ENCODE peak calls at places on chromosomes 3 and 15, in five cellular contexts. I is ovary, A is gastrocnemius medialis, P is HCT116, R is heart left ventricle. U is an unnamed sample. For H3K4me1, the result is how much of the 10 kb centered on the place peaks cover.

GRCh38 chr15:43204016-43204901 is 16.6 kb downstream of the EPB42 start:
- DNase-seq in I (no peak), A (peak), P (peak), R (peak), U (peak)

GRCh38 chr15:38541046-38541445 is 23.6 kb downstream of the RASGRP1 start:
- DNase-seq in I (no peak), A (no peak), P (no peak), R (no peak), U (no peak)

GRCh38 chr3:47103619-47104018 is 60.3 kb downstream of the SETD2 start:
- DNase-seq in I (no peak), A (no peak), P (no peak), R (no peak), U (no peak)

GRCh38 chr15:29688981-29689723 is 133.1 kb downstream of the TJP1 start:
- DNase-seq in I (no peak), A (no peak), P (no peak), R (no peak), U (no peak)

GRCh38 chr15:70023064-70023768 is 74.5 kb downstream of the TLE3 start:
- DNase-seq in I (no peak), A (no peak), P (peak), R (no peak), U (peak)

GRCh38 chr3:65153850-65154512 is 466.2 kb upstream of the ADAMTS9 start:
- DNase-seq in I (no peak), A (no peak), P (no peak), R (no peak), U (no peak)

GRCh38 chr3:13077431-13078157 is 4.4 kb upstream of the IQSEC1 start:
- DNase-seq in I (no peak), A (peak), P (no peak), R (peak), U (peak)

GRCh38 chr15:52019394-52020252 is 604 bp downstream of the MAPK6 start:
- DNase-seq in I (peak), A (peak), P (no peak), R (peak), U (peak)

GRCh38 chr15:77025941-77026411 is 31.1 kb downstream of the PSTPIP1 start:
- DNase-seq in I (no peak), A (peak), P (no peak), R (no peak), U (peak)

GRCh38 chr3:172148269-172148668 is 108.9 kb downstream of the FNDC3B start:
- DNase-seq in I (no peak), A (no peak), P (no peak), R (no peak), U (no peak)

GRCh38 chr15:60804986-60805949 is 326.3 kb upstream of the ICE2 start:
- DNase-seq in I (no peak), A (peak), P (no peak), R (peak), U (peak)

GRCh38 chr3:186917660-186918312 is 12.5 kb upstream of the ST6GAL1 start:
- DNase-seq in I (no peak), A (no peak), P (no peak), R (no peak), U (no peak)

GRCh38 chr3:122104515-122105194 is 49.5 kb downstream of the CD86 start:
- DNase-seq in I (no peak), A (no peak), P (no peak), R (no peak), U (no peak)
- H3K4me1 ChIP-seq in I (under half), A (under half), P (under half), R (under half), U (under half)

DNA sequence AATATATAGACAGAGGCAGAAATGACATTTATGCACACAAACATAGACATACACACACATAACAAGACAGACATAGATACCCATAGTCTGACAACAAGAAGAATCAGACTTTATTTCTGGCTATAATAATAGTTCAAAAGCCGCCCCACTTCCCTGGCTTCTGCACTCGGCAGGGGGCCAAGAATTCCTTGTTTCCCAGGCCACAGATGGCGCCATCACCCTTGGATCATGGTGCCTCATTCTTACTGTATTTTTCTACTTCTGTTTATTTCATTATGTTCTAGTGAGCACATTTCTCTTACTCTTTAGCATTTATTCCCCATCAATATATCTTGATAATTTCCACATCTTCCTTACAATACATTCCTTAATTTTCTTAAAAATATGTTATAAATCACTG is 387.5 kb downstream of the NLGN1 start:
- DNase-seq in I (no peak), A (no peak), P (no peak), R (no peak), U (no peak)
- TF ChIP-seq CTCF in I (no peak), A (no peak), P (peak), R (no peak), U (no peak)

GRCh38 chr3:138947303-138948121 is 495 bp downstream of the FOXL2NB start:
- DNase-seq in I (no peak), A (no peak), P (no peak), R (no peak), U (no peak)
- TF ChIP-seq POLR2A in I (peak), A (no peak), P (no peak), R (no peak), U (no peak)

DNA sequence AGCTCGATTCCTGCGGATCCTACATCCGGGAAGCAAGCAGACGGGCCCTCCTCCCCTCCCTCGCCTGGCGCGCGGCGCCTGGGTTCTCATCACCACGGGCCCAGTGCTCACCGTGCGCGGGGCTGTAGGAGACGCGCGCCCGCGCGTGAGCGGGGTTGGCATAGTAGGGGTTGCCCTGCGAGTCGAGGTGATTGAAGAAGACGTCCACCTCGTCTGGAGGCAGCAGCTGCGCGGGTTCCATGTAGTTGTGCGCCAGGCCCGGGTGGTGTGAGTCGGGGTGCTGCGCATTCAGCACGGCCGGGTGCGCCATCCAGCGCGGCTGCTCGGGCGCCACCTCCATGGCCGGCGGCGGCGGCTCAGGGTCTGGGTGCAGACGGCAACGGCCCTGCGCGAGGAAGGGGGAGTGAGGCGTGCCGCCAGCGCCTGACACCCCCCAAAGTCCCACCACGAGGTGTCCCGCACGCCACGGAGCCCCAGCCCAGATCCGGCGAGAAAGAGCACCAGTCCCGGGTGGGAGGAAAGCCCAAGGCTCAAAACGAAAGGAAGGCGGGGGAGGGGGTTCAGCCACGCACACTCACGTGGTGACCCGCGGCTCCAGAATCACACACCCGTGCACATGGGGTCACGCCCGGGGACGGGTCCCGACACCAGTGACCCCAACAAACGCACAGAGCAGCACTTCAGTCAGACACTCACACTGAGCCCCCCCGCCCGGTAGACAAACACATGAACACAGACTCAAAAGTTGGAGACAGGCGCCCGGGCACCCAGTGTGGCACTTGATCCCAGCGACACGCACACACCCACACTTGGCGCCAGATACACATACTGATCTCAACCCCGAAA is 6.1 kb downstream of the GATA2 start:
- DNase-seq in I (no peak), A (no peak), P (no peak), R (peak), U (peak)
- H3K4me1 ChIP-seq in I (under half), A (under half), P (under half), R (half or more), U (half or more)

GRCh38 chr3:133486658-133487057 is 86.8 kb downstream of the BFSP2 start:
- DNase-seq in I (no peak), A (no peak), P (no peak), R (no peak), U (no peak)

GRCh38 chr3:133489466-133490085 is 83.9 kb upstream of the CDV3 start:
- DNase-seq in I (no peak), A (no peak), P (no peak), R (no peak), U (no peak)

GRCh38 chr3:133488785-133489367 is 84.6 kb upstream of the CDV3 start:
- DNase-seq in I (no peak), A (no peak), P (no peak), R (no peak), U (peak)

GRCh38 chr3:133487204-133487603 is 86.3 kb upstream of the CDV3 start:
- DNase-seq in I (no peak), A (no peak), P (no peak), R (no peak), U (no peak)

DNA sequence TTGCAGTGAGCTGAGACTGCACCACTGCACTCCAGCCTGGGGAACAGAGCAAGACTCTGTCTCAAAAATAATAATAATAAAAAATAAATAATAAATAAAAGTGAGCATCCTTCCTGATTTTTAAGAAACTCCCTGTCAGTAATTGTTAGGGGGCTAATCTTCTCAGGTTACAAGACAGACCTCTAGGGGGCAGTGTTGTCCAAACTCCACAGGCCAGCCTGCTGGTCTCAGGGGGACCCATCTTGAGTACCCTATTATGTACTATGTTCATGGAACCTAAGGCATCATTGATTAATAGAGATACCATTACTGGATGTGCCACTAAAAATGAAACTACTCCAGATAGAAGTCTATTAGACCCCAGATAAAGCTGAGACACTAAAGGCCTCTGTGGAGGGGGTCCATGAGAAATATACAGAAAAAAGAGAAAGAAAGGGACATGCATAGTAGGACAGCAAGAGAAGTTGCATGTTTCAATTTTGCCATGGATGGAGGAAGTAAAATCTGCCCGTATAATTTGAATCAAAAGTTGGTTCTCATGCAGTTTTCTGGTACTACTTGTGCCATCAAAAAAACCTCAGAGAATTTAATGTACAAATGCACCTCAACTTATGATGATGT is 85.5 kb upstream of the CDV3 start:
- DNase-seq in I (no peak), A (no peak), P (no peak), R (no peak), U (peak)
- TF ChIP-seq CTCF in I (no peak), A (no peak), P (peak), R (peak), U (peak)

GRCh38 chr15:28017423-28017924 is 81.6 kb downstream of the OCA2 start:
- DNase-seq in I (no peak), A (no peak), P (no peak), R (no peak), U (no peak)

GRCh38 chr15:28019594-28020320 is 79.4 kb downstream of the OCA2 start:
- DNase-seq in I (no peak), A (no peak), P (no peak), R (no peak), U (no peak)

GRCh38 chr15:28020644-28021043 is 78.5 kb downstream of the OCA2 start:
- DNase-seq in I (no peak), A (no peak), P (no peak), R (no peak), U (no peak)

GRCh38 chr15:28015855-28016254 is 83.3 kb downstream of the OCA2 start:
- DNase-seq in I (no peak), A (no peak), P (no peak), R (no peak), U (no peak)

GRCh38 chr15:28018291-28019044 is 80.6 kb downstream of the OCA2 start:
- DNase-seq in I (no peak), A (no peak), P (no peak), R (no peak), U (no peak)
- TF ChIP-seq POLR2A in I (no peak), A (no peak), P (no peak), R (no peak), U (no peak)

GRCh38 chr3:33019981-33020380 is 68.5 kb downstream of the CCR4 start:
- DNase-seq in I (no peak), A (no peak), P (no peak), R (no peak), U (no peak)

GRCh38 chr3:33025648-33026178 is 71.2 kb downstream of the GLB1 start:
- DNase-seq in I (no peak), A (no peak), P (no peak), R (no peak), U (no peak)

GRCh38 chr3:33027091-33027490 is 69.9 kb downstream of the GLB1 start:
- DNase-seq in I (no peak), A (no peak), P (no peak), R (no peak), U (no peak)

GRCh38 chr3:33026267-33026666 is 70.7 kb downstream of the GLB1 start:
- DNase-seq in I (no peak), A (no peak), P (no peak), R (no peak), U (no peak)

DNA sequence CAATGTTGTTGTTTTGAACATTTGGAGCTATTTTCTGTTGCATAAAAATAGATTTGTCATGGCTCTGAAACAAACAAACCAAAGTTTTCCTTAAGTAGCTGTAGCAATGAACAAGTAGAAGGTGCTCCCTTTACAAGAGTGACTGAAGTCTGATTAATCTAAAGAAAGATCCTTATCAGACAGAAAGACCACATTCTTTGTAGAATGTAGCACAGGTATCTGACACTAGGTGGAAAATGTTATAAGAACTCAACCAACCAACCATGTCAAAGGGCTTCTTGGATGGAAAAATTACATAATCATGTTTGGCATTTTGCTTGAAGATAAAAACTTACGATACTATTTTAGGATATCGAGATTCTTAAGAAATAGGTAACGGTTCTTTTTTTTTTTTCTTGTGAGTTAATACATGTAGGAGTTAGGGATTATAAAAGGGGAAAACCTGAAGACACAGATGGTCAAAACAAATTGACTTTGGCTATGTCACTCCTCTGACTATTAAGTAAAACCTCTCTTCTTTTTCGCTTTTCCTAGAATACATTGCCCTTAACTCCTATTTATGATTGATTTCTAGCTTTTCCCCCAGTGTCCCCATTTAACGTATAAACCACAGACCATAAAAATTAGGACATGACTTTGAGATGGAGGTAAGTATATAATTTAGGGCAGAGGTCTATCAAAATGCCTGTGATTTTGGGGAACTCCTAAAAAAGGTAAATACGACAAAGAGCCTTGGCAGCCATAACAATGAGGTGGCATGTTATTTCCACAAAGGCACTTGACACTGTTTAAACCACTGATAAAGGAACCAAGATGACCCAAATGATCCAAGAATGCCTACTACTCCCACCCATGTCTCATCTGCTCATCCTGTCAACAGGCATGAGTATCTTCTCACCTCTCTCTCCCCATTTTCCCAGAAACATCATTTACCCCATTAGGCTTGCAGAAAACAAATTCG is 72.0 kb downstream of the CCR4 start:
- DNase-seq in I (no peak), A (no peak), P (no peak), R (no peak), U (no peak)
- H3K4me1 ChIP-seq in I (under half), A (under half), P (under half), R (under half), U (under half)

GRCh38 chr3:179321585-179322322 is 1.1 kb upstream of the ZNF639 start:
- DNase-seq in I (peak), A (no peak), P (no peak), R (no peak), U (peak)
- TF ChIP-seq CTCF in I (peak), A (peak), P (peak), R (peak), U (peak)

U was measured in body of pancreas.